ENCODE peak calls at places on chromosomes 11 and 22, in eight cellular contexts. V, F, W, R, K, L, Z and Y are unnamed samples.

GRCh38 chr11:43072096-43072495 is 239.7 kb upstream of the API5 start:
- DNase-seq in V (no peak), F (no peak), W (no peak), R (no peak), K (no peak), L (no peak), Z (no peak), Y (no peak)

GRCh38 chr22:21927174-21927823 is 25.3 kb downstream of the PPM1F start:
- DNase-seq in V (no peak), F (no peak), W (no peak), R (no peak), K (no peak), L (no peak), Z (no peak), Y (no peak)

GRCh38 chr11:86672007-86672621 is at the start of gene ME3:
- DNase-seq in V (peak), F (no peak), W (peak), R (peak), K (peak), L (peak), Z (peak), Y (peak)

GRCh38 chr11:67266424-67267187 is at the start of gene GRK2:
- DNase-seq in V (peak), F (no peak), W (peak), R (peak), K (no peak), L (peak), Z (peak), Y (peak)

GRCh38 chr22:41582694-41583093 is 6.9 kb downstream of the PMM1 start:
- DNase-seq in V (no peak), F (no peak), W (no peak), R (no peak), K (no peak), L (no peak), Z (no peak), Y (no peak)

GRCh38 chr11:1878134-1879031 is 13.3 kb downstream of the PRR33 start:
- DNase-seq in V (no peak), F (no peak), W (peak), R (peak), K (no peak), L (no peak), Z (no peak), Y (no peak)

GRCh38 chr22:18057568-18058209 is 20.1 kb upstream of the PEX26 start:
- DNase-seq in V (peak), F (no peak), W (no peak), R (peak), K (peak), L (peak), Z (peak), Y (peak)

GRCh38 chr22:45226681-45227186 is 14.0 kb downstream of the KIAA0930 start:
- DNase-seq in V (no peak), F (no peak), W (peak), R (no peak), K (no peak), L (peak), Z (no peak), Y (no peak)

GRCh38 chr22:46941958-46942815 is 179.7 kb downstream of the TBC1D22A start:
- DNase-seq in V (no peak), F (peak), W (peak), R (no peak), K (no peak), L (no peak), Z (no peak), Y (no peak)

GRCh38 chr22:32632650-32633049 is 158.0 kb downstream of the FBXO7 start:
- DNase-seq in V (no peak), F (no peak), W (no peak), R (no peak), K (no peak), L (no peak), Z (no peak), Y (no peak)

GRCh38 chr11:2771758-2772466 is 72.1 kb upstream of the KCNQ1OT1 start:
- DNase-seq in V (no peak), F (peak), W (peak), R (peak), K (no peak), L (peak), Z (no peak), Y (no peak)

GRCh38 chr11:69818243-69819108 is 740 bp downstream of the FGF3 start:
- DNase-seq in V (no peak), F (no peak), W (no peak), R (no peak), K (no peak), L (no peak), Z (no peak), Y (no peak)

GRCh38 chr11:62148271-62148980 is 24.6 kb downstream of the INCENP start:
- DNase-seq in V (no peak), F (no peak), W (no peak), R (no peak), K (no peak), L (no peak), Z (no peak), Y (no peak)

GRCh38 chr11:62954478-62954877 is 30.3 kb downstream of the SLC22A6 start:
- DNase-seq in V (no peak), F (no peak), W (no peak), R (no peak), K (no peak), L (no peak), Z (no peak), Y (no peak)

GRCh38 chr11:67521924-67522323 is 1.3 kb downstream of the CABP2 start:
- DNase-seq in V (no peak), F (no peak), W (no peak), R (no peak), K (no peak), L (no peak), Z (no peak), Y (no peak)

GRCh38 chr11:128456566-128457268 is 130.6 kb downstream of the ETS1 start:
- DNase-seq in V (no peak), F (no peak), W (no peak), R (no peak), K (no peak), L (no peak), Z (no peak), Y (no peak)

GRCh38 chr11:43735115-43735514 is 54.6 kb downstream of the HSD17B12 start:
- DNase-seq in V (no peak), F (no peak), W (no peak), R (no peak), K (no peak), L (no peak), Z (no peak), Y (no peak)

GRCh38 chr11:61516191-61516590 is 7.6 kb downstream of the LRRC10B start:
- DNase-seq in V (no peak), F (no peak), W (no peak), R (no peak), K (no peak), L (no peak), Z (no peak), Y (no peak)

GRCh38 chr22:47848384-47848920 is 1086.0 kb downstream of the TBC1D22A start:
- DNase-seq in V (no peak), F (no peak), W (no peak), R (no peak), K (no peak), L (no peak), Z (no peak), Y (no peak)

GRCh38 chr11:26761382-26761781 is 39.5 kb upstream of the SLC5A12 start:
- DNase-seq in V (no peak), F (no peak), W (no peak), R (no peak), K (no peak), L (no peak), Z (no peak), Y (no peak)

GRCh38 chr11:122333476-122333875 is 217.5 kb upstream of the BLID start:
- DNase-seq in V (no peak), F (no peak), W (no peak), R (no peak), K (no peak), L (peak), Z (no peak), Y (no peak)

GRCh38 chr11:34356576-34356917 is 1.3 kb downstream of the ABTB2 start:
- DNase-seq in V (peak), F (no peak), W (peak), R (no peak), K (no peak), L (no peak), Z (no peak), Y (no peak)

GRCh38 chr11:65404638-65405339 is 17.8 kb upstream of the NEAT1 start:
- DNase-seq in V (no peak), F (no peak), W (no peak), R (peak), K (no peak), L (no peak), Z (no peak), Y (no peak)

GRCh38 chr11:131899954-131900580 is 529.7 kb downstream of the NTM start:
- DNase-seq in V (no peak), F (no peak), W (no peak), R (no peak), K (no peak), L (no peak), Z (no peak), Y (no peak)

GRCh38 chr11:43989162-43989961 is 46.9 kb downstream of the C11orf96 start:
- DNase-seq in V (no peak), F (no peak), W (no peak), R (no peak), K (no peak), L (peak), Z (peak), Y (no peak)

GRCh38 chr11:782264-783174 is 5.2 kb upstream of the GATD1 start:
- DNase-seq in V (no peak), F (no peak), W (no peak), R (no peak), K (no peak), L (no peak), Z (no peak), Y (no peak)
- TF ChIP-seq POLR2A in V (no peak), F (no peak), W (no peak), R (no peak), K (no peak), L (no peak), Z (no peak), Y (no peak)

DNA sequence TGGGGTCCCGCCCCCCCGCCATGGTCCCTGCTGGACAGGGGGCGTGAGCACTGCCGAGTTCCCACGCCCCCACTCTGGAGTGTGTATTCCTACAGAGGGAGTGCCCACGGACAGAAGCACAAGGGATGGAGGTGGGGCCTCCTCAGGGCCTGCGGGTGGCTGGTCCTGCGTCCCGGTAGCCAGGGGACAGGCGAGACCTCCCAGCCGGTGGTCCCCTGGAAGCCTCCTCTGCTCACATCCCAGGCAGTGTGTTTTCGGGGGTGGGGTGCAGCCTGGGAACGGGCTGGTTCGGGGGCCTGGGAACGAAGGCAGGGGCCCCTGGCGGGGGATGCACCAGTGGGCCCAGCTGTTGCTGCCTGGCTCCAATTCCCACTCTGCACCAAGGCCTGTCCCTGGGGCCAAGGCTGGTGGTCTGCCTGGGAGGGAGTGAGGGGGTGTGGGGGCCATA is 16.1 kb downstream of the GP1BB start:
- DNase-seq in V (no peak), F (no peak), W (no peak), R (no peak), K (no peak), L (no peak), Z (no peak), Y (no peak)
- TF ChIP-seq POLR2A in V (no peak), F (no peak), W (no peak), R (no peak), K (no peak), L (no peak), Z (no peak), Y (no peak)

GRCh38 chr11:130314184-130314748 is 451 bp downstream of the ZBTB44 start:
- DNase-seq in V (no peak), F (no peak), W (peak), R (peak), K (peak), L (peak), Z (peak), Y (peak)
- TF ChIP-seq POLR2A in V (peak), F (no peak), W (no peak), R (peak), K (no peak), L (no peak), Z (no peak), Y (no peak)

DNA sequence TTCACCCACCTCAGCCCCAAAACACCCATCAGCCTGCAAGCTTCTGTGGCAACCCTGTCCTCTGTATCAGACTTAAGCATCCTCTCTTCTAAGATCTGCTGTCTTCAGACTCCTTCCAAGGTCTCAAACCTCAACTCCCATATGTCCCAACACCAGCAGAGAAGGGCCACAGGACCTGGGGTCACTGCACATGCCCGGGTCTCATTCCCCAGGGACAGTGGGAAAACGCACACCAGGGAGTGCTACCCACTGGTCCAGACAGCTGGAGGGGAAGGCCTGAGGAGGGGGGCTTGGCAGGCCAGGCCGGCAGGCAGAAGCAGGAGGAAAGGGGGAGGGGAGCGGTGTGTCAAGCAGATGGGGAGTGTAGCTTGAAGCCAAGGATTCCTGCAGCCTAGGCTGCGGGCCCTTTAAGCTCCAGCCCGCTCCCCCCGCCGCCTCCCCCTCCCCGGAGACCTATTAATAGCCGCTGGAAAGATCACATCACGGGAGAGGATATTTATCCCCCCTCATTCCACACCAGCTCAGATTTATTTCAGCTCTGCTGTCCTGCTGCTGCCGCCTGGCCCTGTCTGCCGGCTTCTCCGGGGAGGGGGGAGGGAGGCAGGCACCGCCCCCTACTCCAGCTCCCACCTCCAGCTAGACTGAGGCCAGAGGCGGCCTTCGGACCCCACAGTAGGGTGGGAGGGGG is 16.7 kb downstream of the BCL9L start:
- DNase-seq in V (peak), F (no peak), W (no peak), R (no peak), K (peak), L (peak), Z (peak), Y (no peak)
- TF ChIP-seq POLR2A in V (peak), F (no peak), W (peak), R (peak), K (peak), L (no peak), Z (peak), Y (no peak)

GRCh38 chr22:44068422-44069191 is 44.5 kb downstream of the PARVB start:
- DNase-seq in V (no peak), F (no peak), W (no peak), R (no peak), K (no peak), L (no peak), Z (no peak), Y (peak)

GRCh38 chr22:44067901-44068300 is 43.8 kb downstream of the PARVB start:
- DNase-seq in V (no peak), F (no peak), W (no peak), R (no peak), K (no peak), L (no peak), Z (no peak), Y (no peak)

GRCh38 chr22:44070029-44070428 is 45.9 kb downstream of the PARVB start:
- DNase-seq in V (no peak), F (no peak), W (no peak), R (no peak), K (no peak), L (no peak), Z (no peak), Y (no peak)

GRCh38 chr22:44063462-44064371 is 39.6 kb downstream of the PARVB start:
- DNase-seq in V (no peak), F (no peak), W (no peak), R (no peak), K (no peak), L (no peak), Z (no peak), Y (no peak)

DNA sequence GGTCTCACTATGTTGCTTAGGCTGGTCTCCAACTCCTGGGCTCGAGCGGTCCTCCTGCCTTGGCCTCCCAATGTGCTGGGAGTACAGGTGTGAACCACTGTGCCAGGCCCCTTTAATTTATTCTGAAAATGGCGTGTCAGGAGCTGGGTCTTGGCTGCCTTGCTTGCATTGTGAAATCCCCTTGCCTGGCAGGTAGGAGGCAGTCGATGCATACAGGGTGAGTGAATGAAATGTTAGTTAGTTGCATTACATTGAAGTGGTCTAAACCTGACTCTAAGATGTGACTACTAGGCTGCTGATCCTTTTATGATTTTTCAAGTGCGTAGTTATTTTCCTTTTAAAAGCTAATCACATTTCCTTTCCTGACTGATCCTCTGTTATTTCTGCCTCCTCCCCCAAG is 42.9 kb downstream of the PARVB start:
- DNase-seq in V (no peak), F (no peak), W (no peak), R (no peak), K (no peak), L (no peak), Z (no peak), Y (no peak)
- TF ChIP-seq POLR2A in V (no peak), F (no peak), W (no peak), R (no peak), K (no peak), L (no peak), Z (no peak), Y (no peak)

GRCh38 chr11:64305075-64305690 is at the start of gene ESRRA:
- DNase-seq in V (peak), F (no peak), W (peak), R (peak), K (peak), L (peak), Z (peak), Y (peak)

GRCh38 chr11:64306876-64307622 is 1.7 kb downstream of the ESRRA start:
- DNase-seq in V (peak), F (no peak), W (peak), R (peak), K (no peak), L (peak), Z (peak), Y (no peak)

GRCh38 chr11:64306563-64306875 is 1.2 kb downstream of the ESRRA start:
- DNase-seq in V (no peak), F (no peak), W (no peak), R (no peak), K (no peak), L (no peak), Z (no peak), Y (no peak)

GRCh38 chr11:64304316-64305072 is 830 bp upstream of the ESRRA start:
- DNase-seq in V (peak), F (no peak), W (peak), R (peak), K (peak), L (peak), Z (peak), Y (peak)

DNA sequence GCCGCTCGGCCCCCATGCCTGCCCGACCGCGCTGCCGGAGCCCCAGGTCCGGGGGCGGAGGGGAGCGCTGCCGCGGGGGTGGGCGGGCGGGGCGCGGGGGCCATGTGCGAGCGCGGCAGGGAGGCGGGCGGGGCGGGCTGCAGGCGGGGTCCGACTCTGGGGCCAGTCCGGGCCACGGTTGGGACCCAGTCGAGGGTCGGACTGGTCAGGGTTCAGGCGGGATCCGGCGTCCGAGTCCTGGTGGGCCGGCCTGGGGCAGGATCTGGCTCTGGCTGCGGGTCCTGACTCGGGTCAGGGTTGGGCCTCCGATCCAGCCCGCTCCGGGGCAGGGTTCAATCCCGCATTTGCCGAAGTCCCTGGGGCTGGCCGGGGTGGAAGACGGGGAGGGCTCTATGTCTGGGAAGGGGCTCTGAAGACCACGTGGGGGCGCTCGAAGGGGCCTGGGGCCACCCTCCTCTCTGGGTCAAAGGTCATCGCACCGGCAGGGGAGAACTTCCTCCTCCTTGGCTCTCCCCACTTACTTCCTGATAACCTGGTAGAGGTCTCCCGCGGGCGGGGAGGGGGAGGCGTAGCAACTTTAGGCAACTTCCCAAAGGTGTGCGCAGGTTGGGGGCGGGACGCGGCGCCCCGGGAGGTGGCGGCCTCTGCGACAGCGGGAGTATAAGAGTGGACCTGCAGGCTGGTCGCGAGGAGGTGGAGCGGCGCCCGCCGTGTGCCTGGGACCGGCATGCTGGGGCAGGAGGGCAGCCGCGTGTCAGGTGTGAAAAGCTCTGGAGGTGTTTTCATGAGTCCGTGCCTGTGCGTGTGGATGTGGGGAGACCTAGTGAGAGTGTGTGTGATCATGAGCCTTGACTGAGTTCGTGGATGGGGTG is 603 bp downstream of the ESRRA start:
- DNase-seq in V (peak), F (no peak), W (peak), R (peak), K (peak), L (peak), Z (peak), Y (peak)
- TF ChIP-seq POLR2A in V (peak), F (no peak), W (peak), R (peak), K (peak), L (peak), Z (no peak), Y (peak)